ENCODE peak calls at places on chromosome 13, in six cellular contexts. K is mucosa of descending colon, M is colonic mucosa, U is dorsolateral prefrontal cortex, Y is tibial nerve, A is Caco-2. C is an unnamed sample.

GRCh38 chr13:61664821-61665705 is 249.4 kb upstream of the PCDH20 start:
- DNase-seq in A (peak), K (no peak), M (no peak), U (no peak), Y (no peak), C (peak)

GRCh38 chr13:86907116-86907515 is 764.1 kb upstream of the SLITRK5 start:
- DNase-seq in K (no peak), A (no peak), Y (no peak), M (no peak), U (no peak), C (no peak)

GRCh38 chr13:24270639-24271131 is 38.7 kb upstream of the C1QTNF9 start:
- DNase-seq in M (peak), A (peak), U (peak), K (peak), Y (peak), C (no peak)

GRCh38 chr13:83515267-83515666 is 367.0 kb downstream of the SLITRK1 start:
- DNase-seq in M (no peak), K (no peak), A (no peak), U (no peak), Y (no peak), C (peak)

GRCh38 chr13:36475468-36475867 is 43.2 kb downstream of the CCNA1 start:
- DNase-seq in Y (no peak), M (no peak), K (no peak), U (no peak), A (peak), C (no peak)

GRCh38 chr13:108495686-108496363 is 133.6 kb upstream of the MYO16 start:
- DNase-seq in U (no peak), M (no peak), A (no peak), K (no peak), Y (no peak), C (peak)

GRCh38 chr13:101116381-101116780 is 299.9 kb downstream of the NALCN start:
- DNase-seq in U (no peak), Y (no peak), K (no peak), M (no peak), A (no peak), C (no peak)

GRCh38 chr13:23579886-23580706 is 9.9 kb downstream of the TNFRSF19 start:
- DNase-seq in Y (no peak), U (no peak), M (no peak), A (no peak), K (no peak), C (no peak)

GRCh38 chr13:25371608-25372274 is at the start of gene ATP8A2:
- DNase-seq in A (no peak), Y (no peak), K (no peak), U (no peak), M (no peak), C (no peak)
- H3K4me3 ChIP-seq in A (no peak), Y (peak), K (no peak), U (peak), M (peak), C (peak)

DNA sequence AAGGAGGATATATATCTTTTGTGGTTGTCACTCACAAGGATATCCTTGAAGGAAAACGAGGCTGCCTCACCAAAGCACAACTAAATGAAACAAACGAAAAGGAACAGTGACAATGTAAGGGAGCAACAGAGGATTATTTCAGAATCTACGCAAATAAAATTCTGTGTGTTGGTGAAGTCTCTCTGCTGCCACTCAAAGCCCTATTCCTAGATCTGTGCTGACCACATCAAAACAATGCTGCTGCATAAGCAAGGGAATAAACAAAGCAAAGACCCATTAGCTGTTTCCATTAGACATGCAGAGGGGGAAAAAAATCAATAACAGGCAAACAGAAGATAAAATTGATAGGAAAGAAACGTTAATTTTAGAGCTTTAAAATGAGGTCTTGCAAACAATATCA is 204.4 kb downstream of the MZT1 start:
- DNase-seq in M (no peak), K (no peak), Y (no peak), A (no peak), U (no peak), C (no peak)
- H3K4me3 ChIP-seq in M (no peak), K (no peak), Y (no peak), A (no peak), U (no peak), C (no peak)

GRCh38 chr13:97354808-97355207 is 79.2 kb upstream of the RAP2A start:
- DNase-seq in A (no peak), U (no peak), K (no peak), Y (no peak), M (no peak), C (no peak)

GRCh38 chr13:97364031-97364430 is 69.9 kb upstream of the RAP2A start:
- DNase-seq in U (no peak), M (no peak), A (no peak), K (no peak), Y (no peak), C (no peak)

GRCh38 chr13:97356592-97356991 is 77.4 kb upstream of the RAP2A start:
- DNase-seq in Y (no peak), K (no peak), M (no peak), U (no peak), A (no peak), C (no peak)

GRCh38 chr13:97360610-97361009 is 73.4 kb upstream of the RAP2A start:
- DNase-seq in K (no peak), U (no peak), Y (no peak), A (no peak), M (no peak), C (no peak)

GRCh38 chr13:97359181-97360057 is 74.5 kb upstream of the RAP2A start:
- DNase-seq in A (peak), U (peak), K (peak), M (peak), Y (peak), C (peak)
- H3K4me3 ChIP-seq in A (no peak), U (no peak), K (no peak), M (no peak), Y (no peak), C (no peak)

GRCh38 chr13:109779876-109780516 is 6.4 kb downstream of the IRS2 start:
- DNase-seq in M (no peak), K (no peak), Y (no peak), A (no peak), U (no peak), C (no peak)

GRCh38 chr13:109782823-109783411 is 3.5 kb downstream of the IRS2 start:
- DNase-seq in A (no peak), Y (no peak), M (no peak), K (no peak), U (no peak), C (no peak)

GRCh38 chr13:109780880-109781383 is 5.5 kb downstream of the IRS2 start:
- DNase-seq in Y (no peak), U (no peak), M (no peak), A (no peak), K (no peak), C (no peak)

GRCh38 chr13:109782066-109782822 is 4.1 kb downstream of the IRS2 start:
- DNase-seq in K (no peak), U (no peak), A (no peak), M (no peak), Y (no peak), C (no peak)

GRCh38 chr13:109781384-109782065 is 4.9 kb downstream of the IRS2 start:
- DNase-seq in K (no peak), U (no peak), M (no peak), Y (no peak), A (no peak), C (no peak)
- H3K4me3 ChIP-seq in K (no peak), U (peak), M (peak), Y (peak), A (no peak), C (peak)

GRCh38 chr13:48086272-48086671 is 8.6 kb downstream of the MED4 start:
- DNase-seq in Y (no peak), A (no peak), K (no peak), M (no peak), U (no peak), C (no peak)
- H3K4me3 ChIP-seq in Y (no peak), A (no peak), K (no peak), M (no peak), U (no peak), C (no peak)

GRCh38 chr13:106596287-106596937 is 28.5 kb upstream of the ARGLU1 start:
- DNase-seq in Y (no peak), U (no peak), A (no peak), M (no peak), K (no peak), C (no peak)
- H3K4me3 ChIP-seq in Y (no peak), U (no peak), A (no peak), M (no peak), K (no peak), C (no peak)

C was measured in A549.